ENCODE peak calls at places on chromosome 14, in eight cellular contexts. One of them, this sample, is unnamed.

GRCh38 chr14:100537701-100538565 is 49.3 kb downstream of the BEGAIN start:
- DNase-seq in IMR-90: no peak
- DNase-seq in H1: no peak
- DNase-seq in stomach: no peak
- DNase-seq in A549: no peak
- DNase-seq in HCT116: no peak
- DNase-seq in body of pancreas: peak; percentile 1
- DNase-seq in heart left ventricle: peak; percentile 3
- DNase-seq in this sample: no peak

GRCh38 chr14:59215353-59215752 is 26.9 kb downstream of the DAAM1 start:
- DNase-seq in heart left ventricle: peak; percentile 68
- DNase-seq in HCT116: no peak
- DNase-seq in IMR-90: peak; percentile 77
- DNase-seq in stomach: peak; percentile 85
- DNase-seq in A549: no peak
- DNase-seq in H1: no peak
- DNase-seq in body of pancreas: peak; percentile 82
- DNase-seq in this sample: no peak

GRCh38 chr14:64465208-64465821 is at the start of gene AKAP5:
- DNase-seq in HCT116: no peak
- DNase-seq in stomach: peak; percentile 62
- DNase-seq in heart left ventricle: peak; percentile 46
- DNase-seq in A549: peak; percentile 43
- DNase-seq in H1: peak; percentile 50
- DNase-seq in IMR-90: peak; percentile 11
- DNase-seq in body of pancreas: peak; percentile 44
- DNase-seq in this sample: peak; percentile 44

GRCh38 chr14:27243360-27243759 is 645.5 kb upstream of the NOVA1 start:
- DNase-seq in IMR-90: no peak
- DNase-seq in stomach: no peak
- DNase-seq in H1: no peak
- DNase-seq in body of pancreas: no peak
- DNase-seq in A549: no peak
- DNase-seq in HCT116: no peak
- DNase-seq in heart left ventricle: no peak
- DNase-seq in this sample: no peak

GRCh38 chr14:73370561-73370960 is 87.8 kb downstream of the NUMB start:
- DNase-seq in HCT116: no peak
- DNase-seq in H1: no peak
- DNase-seq in stomach: no peak
- DNase-seq in heart left ventricle: no peak
- DNase-seq in body of pancreas: no peak
- DNase-seq in A549: no peak
- DNase-seq in IMR-90: no peak
- DNase-seq in this sample: no peak

GRCh38 chr14:52052991-52053390 is 15.9 kb downstream of the NID2 start:
- DNase-seq in heart left ventricle: no peak
- DNase-seq in IMR-90: peak; percentile 52
- DNase-seq in A549: no peak
- DNase-seq in stomach: no peak
- DNase-seq in H1: no peak
- DNase-seq in HCT116: no peak
- DNase-seq in body of pancreas: no peak
- DNase-seq in this sample: no peak

GRCh38 chr14:83120187-83120586 is 1586.5 kb upstream of the SEL1L start:
- DNase-seq in A549: no peak
- DNase-seq in H1: no peak
- DNase-seq in body of pancreas: no peak
- DNase-seq in stomach: no peak
- DNase-seq in heart left ventricle: no peak
- DNase-seq in IMR-90: peak; percentile 34
- DNase-seq in HCT116: no peak
- DNase-seq in this sample: no peak

GRCh38 chr14:89619616-89620273 is 202.7 kb upstream of the FOXN3 start:
- DNase-seq in IMR-90: no peak
- DNase-seq in heart left ventricle: no peak
- DNase-seq in A549: no peak
- DNase-seq in H1: no peak
- DNase-seq in stomach: no peak
- DNase-seq in body of pancreas: no peak
- DNase-seq in HCT116: no peak
- DNase-seq in this sample: no peak

GRCh38 chr14:98834119-98834518 is 437.9 kb downstream of the BCL11B start:
- DNase-seq in H1: no peak
- DNase-seq in IMR-90: no peak
- DNase-seq in HCT116: no peak
- DNase-seq in stomach: no peak
- DNase-seq in body of pancreas: no peak
- DNase-seq in heart left ventricle: no peak
- DNase-seq in A549: no peak
- DNase-seq in this sample: no peak

GRCh38 chr14:69260246-69260978 is 454 bp downstream of the GALNT16 start:
- DNase-seq in HCT116: no peak
- DNase-seq in A549: no peak
- DNase-seq in stomach: no peak
- DNase-seq in heart left ventricle: no peak
- DNase-seq in H1: no peak
- DNase-seq in IMR-90: peak; percentile 4
- DNase-seq in body of pancreas: no peak
- DNase-seq in this sample: no peak

GRCh38 chr14:74488788-74489397 is 4.2 kb downstream of the NPC2 start:
- DNase-seq in stomach: no peak
- DNase-seq in IMR-90: peak; percentile 67
- DNase-seq in heart left ventricle: no peak
- DNase-seq in body of pancreas: no peak
- DNase-seq in H1: no peak
- DNase-seq in HCT116: peak; percentile 60
- DNase-seq in A549: no peak
- DNase-seq in this sample: peak; percentile 39

GRCh38 chr14:59175404-59175803 is 13.1 kb upstream of the DAAM1 start:
- DNase-seq in HCT116: no peak
- DNase-seq in A549: no peak
- DNase-seq in body of pancreas: no peak
- DNase-seq in heart left ventricle: no peak
- DNase-seq in IMR-90: no peak
- DNase-seq in H1: no peak
- DNase-seq in stomach: no peak
- DNase-seq in this sample: no peak

GRCh38 chr14:92397140-92397815 is 74.3 kb downstream of the SLC24A4 start:
- DNase-seq in IMR-90: peak; percentile 62
- DNase-seq in stomach: no peak
- DNase-seq in H1: no peak
- DNase-seq in A549: peak; percentile 68
- DNase-seq in HCT116: peak; percentile 26
- DNase-seq in heart left ventricle: no peak
- DNase-seq in body of pancreas: no peak
- DNase-seq in this sample: peak; percentile 89

GRCh38 chr14:92973265-92973797 is 50.4 kb downstream of the CHGA start:
- DNase-seq in body of pancreas: peak; percentile 60
- DNase-seq in heart left ventricle: peak; percentile 79
- DNase-seq in IMR-90: peak; percentile 53
- DNase-seq in stomach: peak; percentile 62
- DNase-seq in H1: peak; percentile 73
- DNase-seq in A549: no peak
- DNase-seq in HCT116: no peak
- DNase-seq in this sample: peak; percentile 50

GRCh38 chr14:53542692-53543091 is 389.6 kb upstream of the DDHD1 start:
- DNase-seq in body of pancreas: peak; percentile 33
- DNase-seq in stomach: no peak
- DNase-seq in IMR-90: peak; percentile 28
- DNase-seq in H1: no peak
- DNase-seq in heart left ventricle: no peak
- DNase-seq in A549: no peak
- DNase-seq in HCT116: no peak
- DNase-seq in this sample: no peak

GRCh38 chr14:100011568-100012325 is 53.5 kb upstream of the EVL start:
- DNase-seq in body of pancreas: no peak
- DNase-seq in A549: no peak
- DNase-seq in IMR-90: peak; percentile 26
- DNase-seq in heart left ventricle: no peak
- DNase-seq in stomach: no peak
- DNase-seq in H1: no peak
- DNase-seq in HCT116: no peak
- DNase-seq in this sample: no peak

GRCh38 chr14:92513966-92514843 is 624 bp downstream of the RIN3 start:
- DNase-seq in heart left ventricle: no peak
- DNase-seq in body of pancreas: no peak
- DNase-seq in HCT116: no peak
- DNase-seq in IMR-90: peak; percentile 22
- DNase-seq in stomach: no peak
- DNase-seq in A549: peak; percentile 40
- DNase-seq in H1: no peak
- DNase-seq in this sample: no peak

GRCh38 chr14:69183735-69184134 is 7.6 kb upstream of the EXD2 start:
- DNase-seq in A549: no peak
- DNase-seq in HCT116: no peak
- DNase-seq in H1: peak; percentile 60
- DNase-seq in stomach: no peak
- DNase-seq in heart left ventricle: no peak
- DNase-seq in body of pancreas: no peak
- DNase-seq in IMR-90: peak; percentile 28
- DNase-seq in this sample: no peak

GRCh38 chr14:82398313-82398712 is 864.7 kb upstream of the SEL1L start:
- DNase-seq in body of pancreas: no peak
- DNase-seq in HCT116: no peak
- DNase-seq in heart left ventricle: no peak
- DNase-seq in stomach: no peak
- DNase-seq in IMR-90: no peak
- DNase-seq in H1: no peak
- DNase-seq in A549: no peak
- DNase-seq in this sample: no peak

GRCh38 chr14:29836395-29836794 is 91.3 kb downstream of the PRKD1 start:
- DNase-seq in H1: no peak
- DNase-seq in stomach: no peak
- DNase-seq in HCT116: no peak
- DNase-seq in body of pancreas: no peak
- DNase-seq in A549: no peak
- DNase-seq in heart left ventricle: no peak
- DNase-seq in IMR-90: no peak
- DNase-seq in this sample: no peak

GRCh38 chr14:77124345-77125274 is 17.0 kb downstream of the ZDHHC22 start:
- DNase-seq in heart left ventricle: peak; percentile 36
- DNase-seq in HCT116: no peak
- DNase-seq in body of pancreas: peak; percentile 48
- DNase-seq in IMR-90: peak; percentile 16
- DNase-seq in A549: no peak
- DNase-seq in H1: no peak
- DNase-seq in stomach: peak; percentile 72
- DNase-seq in this sample: no peak
- TF ChIP-seq POLR2A in heart left ventricle: no peak
- TF ChIP-seq POLR2A in HCT116: no peak
- TF ChIP-seq POLR2A in body of pancreas: no peak
- TF ChIP-seq POLR2A in IMR-90: no peak
- TF ChIP-seq POLR2A in A549: peak; percentile 60
- TF ChIP-seq POLR2A in H1: no peak
- TF ChIP-seq POLR2A in stomach: no peak
- TF ChIP-seq POLR2A in this sample: no peak

GRCh38 chr14:21074398-21075272 is 4.5 kb downstream of the ARHGEF40 start:
- DNase-seq in stomach: no peak
- DNase-seq in body of pancreas: no peak
- DNase-seq in HCT116: no peak
- DNase-seq in IMR-90: no peak
- DNase-seq in A549: no peak
- DNase-seq in H1: no peak
- DNase-seq in heart left ventricle: no peak
- DNase-seq in this sample: no peak

GRCh38 chr14:21072102-21072501 is 2.0 kb downstream of the ARHGEF40 start:
- DNase-seq in body of pancreas: peak; percentile 51
- DNase-seq in A549: peak; percentile 32
- DNase-seq in IMR-90: peak; percentile 81
- DNase-seq in HCT116: no peak
- DNase-seq in heart left ventricle: peak; percentile 64
- DNase-seq in stomach: no peak
- DNase-seq in H1: no peak
- DNase-seq in this sample: no peak

GRCh38 chr14:21071225-21072041 is 1.3 kb downstream of the ARHGEF40 start:
- DNase-seq in heart left ventricle: peak; percentile 92
- DNase-seq in body of pancreas: peak; percentile 85
- DNase-seq in HCT116: no peak
- DNase-seq in IMR-90: peak; percentile 95
- DNase-seq in stomach: peak; percentile 73
- DNase-seq in H1: no peak
- DNase-seq in A549: peak; percentile 37
- DNase-seq in this sample: peak; percentile 73

GRCh38 chr14:21073921-21074320 is 3.8 kb downstream of the ARHGEF40 start:
- DNase-seq in A549: no peak
- DNase-seq in IMR-90: no peak
- DNase-seq in H1: no peak
- DNase-seq in heart left ventricle: no peak
- DNase-seq in body of pancreas: no peak
- DNase-seq in stomach: no peak
- DNase-seq in HCT116: no peak
- DNase-seq in this sample: no peak

DNA sequence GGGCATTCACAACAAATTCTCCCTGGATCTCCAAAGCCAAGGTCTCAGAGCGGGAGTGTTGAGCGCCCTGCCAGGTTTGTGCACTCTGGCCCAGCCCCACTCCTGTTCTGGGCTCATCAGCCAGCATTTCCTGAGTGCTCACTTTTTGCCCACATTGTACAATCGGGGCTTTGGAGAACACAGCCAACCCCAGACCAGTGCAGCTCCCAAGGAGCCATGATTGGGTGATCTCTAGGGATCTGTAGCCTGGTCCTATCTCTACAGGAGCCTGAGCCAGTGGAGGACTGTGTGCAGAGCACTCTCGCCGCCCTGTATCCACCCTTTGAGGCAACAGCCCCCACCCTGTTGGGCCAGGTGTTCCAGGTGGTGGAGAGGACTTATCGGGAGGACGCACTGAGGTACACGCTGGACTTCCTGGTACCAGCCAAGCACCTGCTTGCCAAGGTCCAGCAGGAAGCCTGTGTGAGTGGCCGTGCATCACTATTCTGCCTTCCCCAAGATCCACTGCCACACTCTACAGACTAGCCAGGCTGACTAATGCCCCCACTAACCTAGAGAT is 2.8 kb downstream of the ARHGEF40 start:
- DNase-seq in H1: no peak
- DNase-seq in stomach: peak; percentile 84
- DNase-seq in HCT116: no peak
- DNase-seq in body of pancreas: no peak
- DNase-seq in IMR-90: no peak
- DNase-seq in heart left ventricle: no peak
- DNase-seq in A549: no peak
- DNase-seq in this sample: no peak
- TF ChIP-seq POLR2A in H1: no peak
- TF ChIP-seq POLR2A in stomach: no peak
- TF ChIP-seq POLR2A in HCT116: no peak
- TF ChIP-seq POLR2A in body of pancreas: no peak
- TF ChIP-seq POLR2A in IMR-90: no peak
- TF ChIP-seq POLR2A in heart left ventricle: no peak
- TF ChIP-seq POLR2A in A549: no peak
- TF ChIP-seq POLR2A in this sample: no peak

GRCh38 chr14:39182770-39183684 is 8.0 kb downstream of the PNN start:
- DNase-seq in IMR-90: no peak
- DNase-seq in HCT116: no peak
- DNase-seq in heart left ventricle: no peak
- DNase-seq in body of pancreas: no peak
- DNase-seq in A549: no peak
- DNase-seq in H1: no peak
- DNase-seq in stomach: no peak
- DNase-seq in this sample: no peak
- TF ChIP-seq POLR2A in IMR-90: no peak
- TF ChIP-seq POLR2A in HCT116: no peak
- TF ChIP-seq POLR2A in heart left ventricle: no peak
- TF ChIP-seq POLR2A in body of pancreas: no peak
- TF ChIP-seq POLR2A in A549: no peak
- TF ChIP-seq POLR2A in H1: peak; percentile 24
- TF ChIP-seq POLR2A in stomach: no peak
- TF ChIP-seq POLR2A in this sample: no peak

GRCh38 chr14:55071870-55072640 is 20.6 kb downstream of the MAPK1IP1L start:
- DNase-seq in stomach: no peak
- DNase-seq in body of pancreas: no peak
- DNase-seq in H1: no peak
- DNase-seq in HCT116: no peak
- DNase-seq in heart left ventricle: peak; percentile 42
- DNase-seq in IMR-90: peak; percentile 94
- DNase-seq in A549: no peak
- DNase-seq in this sample: peak; percentile 34
- TF ChIP-seq POLR2A in stomach: no peak
- TF ChIP-seq POLR2A in body of pancreas: no peak
- TF ChIP-seq POLR2A in H1: no peak
- TF ChIP-seq POLR2A in HCT116: no peak
- TF ChIP-seq POLR2A in heart left ventricle: no peak
- TF ChIP-seq POLR2A in IMR-90: peak; percentile 47
- TF ChIP-seq POLR2A in A549: no peak
- TF ChIP-seq POLR2A in this sample: no peak

This sample was measured in H54.